ENCODE peak calls at places on chromosomes 11 and 22, in ten cellular contexts. X, J, F, E, Z, N, T, W, I and C are unnamed samples.
A peak's percentile ranks its signal among the peaks of the same experiment; 100 is the strongest.

GRCh38 chr22:30079952-30080533 is at the start of gene HORMAD2:
- DNase-seq in X (no peak), J (peak; percentile 70), F (no peak), E (peak; percentile 24), Z (no peak), N (peak; percentile 87), T (peak; percentile 62), W (no peak), I (peak; percentile 100), C (no peak)

GRCh38 chr22:43389227-43389836 is 22.5 kb upstream of the MPPED1 start:
- DNase-seq in X (no peak), J (no peak), F (no peak), E (no peak), Z (no peak), N (no peak), T (no peak), W (no peak), I (no peak), C (no peak)

GRCh38 chr22:47048123-47049077 is 285.9 kb downstream of the TBC1D22A start:
- DNase-seq in X (no peak), J (no peak), F (no peak), E (no peak), Z (no peak), N (no peak), T (peak; percentile 49), W (no peak), I (no peak), C (no peak)

GRCh38 chr11:95134491-95134890 is 44.8 kb downstream of the ENDOD1 start:
- DNase-seq in X (no peak), J (peak; percentile 94), F (no peak), E (no peak), Z (no peak), N (no peak), T (no peak), W (no peak), I (no peak), C (no peak)

GRCh38 chr11:70637186-70637800 is 239.0 kb downstream of the CTTN start:
- DNase-seq in X (no peak), J (no peak), F (no peak), E (no peak), Z (no peak), N (no peak), T (peak; percentile 58), W (no peak), I (no peak), C (no peak)

GRCh38 chr11:132423266-132423665 is 1052.9 kb downstream of the NTM start:
- DNase-seq in X (no peak), J (no peak), F (no peak), E (no peak), Z (no peak), N (no peak), T (no peak), W (no peak), I (no peak), C (no peak)

GRCh38 chr11:73249858-73250773 is 22.0 kb upstream of the P2RY6 start:
- DNase-seq in X (no peak), J (no peak), F (no peak), E (no peak), Z (no peak), N (no peak), T (no peak), W (no peak), I (no peak), C (no peak)

GRCh38 chr11:83691387-83692088 is 405.4 kb upstream of the CCDC90B start:
- DNase-seq in X (no peak), J (no peak), F (peak; percentile 44), E (peak; percentile 82), Z (no peak), N (no peak), T (no peak), W (no peak), I (no peak), C (no peak)

GRCh38 chr11:19519912-19520641 is 192.6 kb upstream of the NAV2 start:
- DNase-seq in X (no peak), J (no peak), F (no peak), E (peak; percentile 85), Z (no peak), N (no peak), T (no peak), W (no peak), I (no peak), C (no peak)

GRCh38 chr22:28247667-28248363 is 328.8 kb upstream of the PITPNB start:
- DNase-seq in X (no peak), J (no peak), F (no peak), E (peak; percentile 58), Z (no peak), N (no peak), T (no peak), W (no peak), I (no peak), C (no peak)

GRCh38 chr11:133930767-133931448 is 25.9 kb downstream of the IGSF9B start:
- DNase-seq in X (no peak), J (no peak), F (no peak), E (peak; percentile 52), Z (no peak), N (no peak), T (peak; percentile 61), W (no peak), I (peak; percentile 76), C (no peak)

GRCh38 chr11:116876656-116877055 is 39.2 kb upstream of the APOA1 start:
- DNase-seq in X (no peak), J (no peak), F (no peak), E (no peak), Z (no peak), N (no peak), T (no peak), W (no peak), I (peak; percentile 21), C (no peak)

GRCh38 chr11:116875194-116875593 is 37.8 kb upstream of the APOA1 start:
- DNase-seq in X (no peak), J (no peak), F (no peak), E (no peak), Z (no peak), N (no peak), T (no peak), W (no peak), I (no peak), C (no peak)

GRCh38 chr11:116871248-116871647 is 33.8 kb upstream of the APOA1 start:
- DNase-seq in X (no peak), J (no peak), F (peak; percentile 40), E (no peak), Z (no peak), N (no peak), T (no peak), W (no peak), I (no peak), C (no peak)

GRCh38 chr11:116873391-116873790 is 36.0 kb upstream of the APOA1 start:
- DNase-seq in X (no peak), J (no peak), F (no peak), E (no peak), Z (no peak), N (no peak), T (no peak), W (no peak), I (no peak), C (no peak)

DNA sequence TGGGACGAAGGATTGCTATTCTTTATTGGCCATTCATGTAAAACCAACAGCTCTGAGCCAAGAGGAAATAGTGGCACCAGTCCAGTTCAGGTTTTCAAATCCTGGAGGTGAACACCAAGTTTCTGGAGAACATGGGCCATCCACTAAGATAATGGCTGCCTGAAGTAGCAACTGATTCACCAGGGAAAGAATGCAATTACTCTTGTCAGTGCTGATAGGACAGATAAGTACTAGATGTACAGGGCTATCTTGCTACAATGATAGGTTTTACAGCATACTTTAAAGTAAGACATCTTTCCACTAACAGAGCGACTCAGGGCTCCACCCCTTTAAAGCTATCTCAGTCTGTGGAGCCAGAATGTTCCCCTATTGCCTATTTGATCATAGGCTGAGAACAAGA is 36.8 kb upstream of the APOA1 start:
- DNase-seq in X (no peak), J (no peak), F (no peak), E (no peak), Z (no peak), N (no peak), T (no peak), W (no peak), I (no peak), C (no peak)
- H3K27ac ChIP-seq in X (no peak overlapping the region), J (no peak overlapping the region), F (no peak overlapping the region), E (peak overlapping the region; percentile 38), Z (no peak overlapping the region), N (no peak overlapping the region), T (no peak overlapping the region), W (no peak overlapping the region), I (no peak overlapping the region), C (no peak overlapping the region)

GRCh38 chr11:46511352-46511751 is 82.5 kb downstream of the AMBRA1 start:
- DNase-seq in X (no peak), J (no peak), F (no peak), E (no peak), Z (no peak), N (no peak), T (no peak), W (no peak), I (no peak), C (no peak)

GRCh38 chr11:46512261-46512881 is 81.5 kb downstream of the AMBRA1 start:
- DNase-seq in X (no peak), J (no peak), F (no peak), E (no peak), Z (no peak), N (no peak), T (no peak), W (no peak), I (peak; percentile 31), C (no peak)

GRCh38 chr11:46519351-46519750 is 74.5 kb downstream of the AMBRA1 start:
- DNase-seq in X (no peak), J (no peak), F (no peak), E (no peak), Z (no peak), N (no peak), T (no peak), W (no peak), I (no peak), C (no peak)

GRCh38 chr11:46513934-46514342 is 79.9 kb downstream of the AMBRA1 start:
- DNase-seq in X (no peak), J (no peak), F (peak; percentile 62), E (peak; percentile 57), Z (no peak), N (no peak), T (no peak), W (no peak), I (no peak), C (no peak)

GRCh38 chr11:46514370-46514769 is 79.5 kb downstream of the AMBRA1 start:
- DNase-seq in X (no peak), J (no peak), F (no peak), E (no peak), Z (no peak), N (no peak), T (no peak), W (no peak), I (no peak), C (no peak)
- H3K27ac ChIP-seq in X (no peak overlapping the region), J (no peak overlapping the region), F (no peak overlapping the region), E (peak overlapping the region; percentile 47), Z (no peak overlapping the region), N (no peak overlapping the region), T (no peak overlapping the region), W (no peak overlapping the region), I (peak overlapping the region; percentile 5), C (no peak overlapping the region)

GRCh38 chr11:104705475-104706195 is 192.6 kb downstream of the CASP12 start:
- DNase-seq in X (no peak), J (no peak), F (peak; percentile 29), E (no peak), Z (peak; percentile 83), N (no peak), T (no peak), W (peak; percentile 28), I (no peak), C (peak; percentile 74)
- H3K27ac ChIP-seq in X (no peak overlapping the region), J (no peak overlapping the region), F (no peak overlapping the region), E (no peak overlapping the region), Z (peak overlapping the region; percentile 71), N (no peak overlapping the region), T (peak overlapping the region; percentile 25), W (peak overlapping the region; percentile 35), I (no peak overlapping the region), C (peak overlapping the region; percentile 82)

GRCh38 chr11:120186408-120186798 is 24.4 kb upstream of the OAF start:
- DNase-seq in X (no peak), J (no peak), F (no peak), E (no peak), Z (no peak), N (no peak), T (no peak), W (no peak), I (no peak), C (no peak)
- H3K27ac ChIP-seq in X (no peak overlapping the region), J (no peak overlapping the region), F (peak overlapping the region; percentile 87), E (no peak overlapping the region), Z (no peak overlapping the region), N (no peak overlapping the region), T (peak overlapping the region; percentile 92), W (peak overlapping the region; percentile 89), I (no peak overlapping the region), C (no peak overlapping the region)